ENCODE peak calls at places on chromosomes 7 and 10, in seven cellular contexts. One of them, this sample, is unnamed.
A peak's percentile ranks its signal among the peaks of the same experiment; 100 is the strongest.

GRCh38 chr7:100157334-100158228 is 942 bp downstream of the TRAPPC14 start:
- DNase-seq in colonic mucosa: no peak
- DNase-seq in Caco-2: peak; percentile 82
- DNase-seq in body of pancreas: peak; percentile 45
- DNase-seq in GM23338: peak; percentile 37
- DNase-seq in endothelial cell of umbilical vein: peak; percentile 36
- DNase-seq in transverse colon: peak; percentile 58
- DNase-seq in this sample: peak; percentile 85

GRCh38 chr7:96330193-96330592 is 8.3 kb upstream of the SLC25A13 start:
- DNase-seq in body of pancreas: no peak
- DNase-seq in GM23338: no peak
- DNase-seq in endothelial cell of umbilical vein: peak; percentile 23
- DNase-seq in Caco-2: no peak
- DNase-seq in colonic mucosa: no peak
- DNase-seq in transverse colon: no peak
- DNase-seq in this sample: no peak

GRCh38 chr7:92815412-92815811 is 21.0 kb downstream of the CDK6 start:
- DNase-seq in GM23338: no peak
- DNase-seq in endothelial cell of umbilical vein: no peak
- DNase-seq in body of pancreas: no peak
- DNase-seq in colonic mucosa: no peak
- DNase-seq in Caco-2: no peak
- DNase-seq in transverse colon: no peak
- DNase-seq in this sample: no peak

GRCh38 chr7:82906502-82906901 is 256.2 kb downstream of the PCLO start:
- DNase-seq in endothelial cell of umbilical vein: no peak
- DNase-seq in transverse colon: no peak
- DNase-seq in GM23338: no peak
- DNase-seq in body of pancreas: no peak
- DNase-seq in colonic mucosa: no peak
- DNase-seq in Caco-2: no peak
- DNase-seq in this sample: no peak

GRCh38 chr7:43905954-43906326 is 456 bp downstream of the URGCP start:
- DNase-seq in body of pancreas: peak; percentile 32
- DNase-seq in colonic mucosa: peak; percentile 38
- DNase-seq in endothelial cell of umbilical vein: peak; percentile 48
- DNase-seq in Caco-2: peak; percentile 43
- DNase-seq in transverse colon: peak; percentile 27
- DNase-seq in GM23338: peak; percentile 77
- DNase-seq in this sample: peak; percentile 83

GRCh38 chr7:128387663-128388485 is 21.9 kb downstream of the IMPDH1 start:
- DNase-seq in endothelial cell of umbilical vein: peak; percentile 71
- DNase-seq in colonic mucosa: peak; percentile 73
- DNase-seq in Caco-2: peak; percentile 82
- DNase-seq in transverse colon: peak; percentile 75
- DNase-seq in GM23338: peak; percentile 97
- DNase-seq in body of pancreas: peak; percentile 77
- DNase-seq in this sample: peak; percentile 89

GRCh38 chr10:28240400-28240799 is 62.5 kb downstream of the MPP7 start:
- DNase-seq in GM23338: no peak
- DNase-seq in endothelial cell of umbilical vein: no peak
- DNase-seq in transverse colon: no peak
- DNase-seq in colonic mucosa: no peak
- DNase-seq in body of pancreas: no peak
- DNase-seq in Caco-2: no peak
- DNase-seq in this sample: no peak

GRCh38 chr10:118483496-118483895 is 112.0 kb downstream of the PRLHR start:
- DNase-seq in body of pancreas: no peak
- DNase-seq in Caco-2: no peak
- DNase-seq in endothelial cell of umbilical vein: no peak
- DNase-seq in transverse colon: no peak
- DNase-seq in GM23338: peak; percentile 19
- DNase-seq in colonic mucosa: no peak
- DNase-seq in this sample: no peak

GRCh38 chr10:35563266-35563891 is 41.8 kb upstream of the GJD4 start:
- DNase-seq in Caco-2: peak; percentile 65
- DNase-seq in body of pancreas: peak; percentile 59
- DNase-seq in endothelial cell of umbilical vein: peak; percentile 78
- DNase-seq in transverse colon: peak; percentile 60
- DNase-seq in colonic mucosa: peak; percentile 45
- DNase-seq in GM23338: peak; percentile 82
- DNase-seq in this sample: peak; percentile 83

GRCh38 chr7:16086743-16087142 is 334.6 kb downstream of the CRPPA start:
- DNase-seq in transverse colon: no peak
- DNase-seq in GM23338: no peak
- DNase-seq in body of pancreas: no peak
- DNase-seq in endothelial cell of umbilical vein: peak; percentile 23
- DNase-seq in Caco-2: no peak
- DNase-seq in colonic mucosa: no peak
- DNase-seq in this sample: no peak

GRCh38 chr7:16083931-16084330 is 337.4 kb downstream of the CRPPA start:
- DNase-seq in body of pancreas: no peak
- DNase-seq in colonic mucosa: no peak
- DNase-seq in GM23338: peak; percentile 14
- DNase-seq in Caco-2: no peak
- DNase-seq in transverse colon: no peak
- DNase-seq in endothelial cell of umbilical vein: peak; percentile 85
- DNase-seq in this sample: no peak

GRCh38 chr7:16089191-16089590 is 332.1 kb downstream of the CRPPA start:
- DNase-seq in GM23338: no peak
- DNase-seq in body of pancreas: no peak
- DNase-seq in transverse colon: no peak
- DNase-seq in Caco-2: no peak
- DNase-seq in colonic mucosa: no peak
- DNase-seq in endothelial cell of umbilical vein: no peak
- DNase-seq in this sample: no peak

GRCh38 chr7:16084370-16084769 is 337.0 kb downstream of the CRPPA start:
- DNase-seq in body of pancreas: no peak
- DNase-seq in transverse colon: no peak
- DNase-seq in GM23338: no peak
- DNase-seq in endothelial cell of umbilical vein: peak; percentile 79
- DNase-seq in colonic mucosa: no peak
- DNase-seq in Caco-2: no peak
- DNase-seq in this sample: no peak

DNA sequence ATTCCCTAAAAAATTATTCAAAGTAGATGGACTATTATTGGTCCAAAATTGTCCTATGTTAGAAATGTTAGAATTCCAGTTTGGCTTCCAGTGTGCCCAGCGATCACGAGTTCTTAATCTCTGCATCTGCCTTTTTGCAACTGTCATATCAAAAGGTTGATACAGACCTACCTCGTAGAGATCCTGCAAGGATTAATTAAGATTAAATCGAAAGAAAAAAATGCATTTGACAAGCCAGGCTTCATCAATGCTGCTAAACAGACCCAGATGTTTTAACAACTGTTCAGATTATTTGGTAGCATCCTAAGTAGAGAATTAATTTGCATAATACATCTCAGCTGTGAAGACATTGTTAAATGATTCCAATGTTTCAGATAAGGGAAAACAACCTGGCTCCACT is 336.5 kb downstream of the CRPPA start:
- DNase-seq in body of pancreas: no peak
- DNase-seq in transverse colon: no peak
- DNase-seq in endothelial cell of umbilical vein: no peak
- DNase-seq in GM23338: no peak
- DNase-seq in colonic mucosa: no peak
- DNase-seq in Caco-2: no peak
- DNase-seq in this sample: no peak
- H3K4me1 ChIP-seq in body of pancreas: no peaks in the 10 kb centered on the region
- H3K4me1 ChIP-seq in transverse colon: peaks cover 4% of the 10 kb centered on the region
- H3K4me1 ChIP-seq in endothelial cell of umbilical vein: peaks cover 42% of the 10 kb centered on the region
- H3K4me1 ChIP-seq in GM23338: no peaks in the 10 kb centered on the region
- H3K4me1 ChIP-seq in colonic mucosa: no peaks in the 10 kb centered on the region
- H3K4me1 ChIP-seq in Caco-2: peaks cover 23% of the 10 kb centered on the region
- H3K4me1 ChIP-seq in this sample: no peaks in the 10 kb centered on the region

DNA sequence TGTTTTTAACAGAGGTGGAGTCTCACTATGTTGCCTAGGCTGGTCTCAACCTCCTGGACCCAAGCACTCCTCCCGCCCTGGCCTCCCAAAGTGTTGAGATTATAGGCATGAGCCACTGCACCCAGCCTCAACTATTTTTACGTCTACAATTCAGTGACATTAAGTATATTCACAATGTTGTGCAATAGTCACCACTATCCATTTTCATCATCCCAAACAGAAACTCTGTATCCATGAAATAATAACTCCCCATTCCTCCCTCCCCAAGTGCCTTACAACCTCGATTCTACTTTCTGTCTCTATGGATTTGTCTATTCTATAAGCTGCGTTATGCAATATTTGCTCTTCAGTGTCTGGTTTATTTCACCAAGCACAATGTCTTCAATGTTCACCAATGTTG is 20.3 kb upstream of the ZNRF2 start:
- DNase-seq in transverse colon: no peak
- DNase-seq in Caco-2: no peak
- DNase-seq in body of pancreas: no peak
- DNase-seq in colonic mucosa: no peak
- DNase-seq in GM23338: no peak
- DNase-seq in endothelial cell of umbilical vein: no peak
- DNase-seq in this sample: no peak
- H3K4me1 ChIP-seq in transverse colon: no peaks in the 10 kb centered on the region
- H3K4me1 ChIP-seq in Caco-2: peaks cover 13% of the 10 kb centered on the region
- H3K4me1 ChIP-seq in body of pancreas: peaks cover 8% of the 10 kb centered on the region
- H3K4me1 ChIP-seq in colonic mucosa: no peaks in the 10 kb centered on the region
- H3K4me1 ChIP-seq in GM23338: no peaks in the 10 kb centered on the region
- H3K4me1 ChIP-seq in endothelial cell of umbilical vein: no peaks in the 10 kb centered on the region
- H3K4me1 ChIP-seq in this sample: no peaks in the 10 kb centered on the region

GRCh38 chr10:1102392-1102791 is 46.2 kb downstream of the WDR37 start:
- DNase-seq in endothelial cell of umbilical vein: no peak
- DNase-seq in colonic mucosa: no peak
- DNase-seq in Caco-2: peak; percentile 18
- DNase-seq in transverse colon: no peak
- DNase-seq in body of pancreas: no peak
- DNase-seq in GM23338: no peak
- DNase-seq in this sample: no peak
- H3K4me1 ChIP-seq in endothelial cell of umbilical vein: no peaks in the 10 kb centered on the region
- H3K4me1 ChIP-seq in colonic mucosa: no peaks in the 10 kb centered on the region
- H3K4me1 ChIP-seq in Caco-2: no peaks in the 10 kb centered on the region
- H3K4me1 ChIP-seq in transverse colon: no peaks in the 10 kb centered on the region
- H3K4me1 ChIP-seq in body of pancreas: no peaks in the 10 kb centered on the region
- H3K4me1 ChIP-seq in GM23338: no peaks in the 10 kb centered on the region
- H3K4me1 ChIP-seq in this sample: no peaks in the 10 kb centered on the region

GRCh38 chr10:124728071-124728829 is 15.9 kb downstream of the FAM53B start:
- DNase-seq in colonic mucosa: no peak
- DNase-seq in body of pancreas: no peak
- DNase-seq in Caco-2: no peak
- DNase-seq in transverse colon: peak; percentile 39
- DNase-seq in GM23338: no peak
- DNase-seq in endothelial cell of umbilical vein: peak; percentile 67
- DNase-seq in this sample: peak; percentile 79

GRCh38 chr10:124725171-124725631 is 19.0 kb downstream of the FAM53B start:
- DNase-seq in GM23338: no peak
- DNase-seq in endothelial cell of umbilical vein: no peak
- DNase-seq in Caco-2: no peak
- DNase-seq in body of pancreas: no peak
- DNase-seq in colonic mucosa: no peak
- DNase-seq in transverse colon: no peak
- DNase-seq in this sample: no peak

GRCh38 chr10:124728830-124729661 is 15.1 kb downstream of the FAM53B start:
- DNase-seq in GM23338: no peak
- DNase-seq in body of pancreas: no peak
- DNase-seq in Caco-2: no peak
- DNase-seq in transverse colon: peak; percentile 13
- DNase-seq in endothelial cell of umbilical vein: peak; percentile 32
- DNase-seq in colonic mucosa: no peak
- DNase-seq in this sample: peak; percentile 64

GRCh38 chr10:124725791-124726190 is 18.4 kb downstream of the FAM53B start:
- DNase-seq in endothelial cell of umbilical vein: no peak
- DNase-seq in body of pancreas: no peak
- DNase-seq in GM23338: no peak
- DNase-seq in transverse colon: no peak
- DNase-seq in Caco-2: no peak
- DNase-seq in colonic mucosa: no peak
- DNase-seq in this sample: peak; percentile 42

GRCh38 chr10:124727389-124727960 is 16.7 kb downstream of the FAM53B start:
- DNase-seq in GM23338: no peak
- DNase-seq in colonic mucosa: peak; percentile 74
- DNase-seq in body of pancreas: no peak
- DNase-seq in transverse colon: peak; percentile 49
- DNase-seq in endothelial cell of umbilical vein: no peak
- DNase-seq in Caco-2: no peak
- DNase-seq in this sample: peak; percentile 65
- H3K4me1 ChIP-seq in GM23338: peaks cover 5% of the 10 kb centered on the region
- H3K4me1 ChIP-seq in colonic mucosa: peaks cover 49% of the 10 kb centered on the region
- H3K4me1 ChIP-seq in body of pancreas: peaks cover 41% of the 10 kb centered on the region
- H3K4me1 ChIP-seq in transverse colon: peaks cover 66% of the 10 kb centered on the region
- H3K4me1 ChIP-seq in endothelial cell of umbilical vein: peaks cover 8% of the 10 kb centered on the region
- H3K4me1 ChIP-seq in Caco-2: no peaks in the 10 kb centered on the region
- H3K4me1 ChIP-seq in this sample: peaks cover 100% of the 10 kb centered on the region

GRCh38 chr10:130138479-130138866 is 2.3 kb downstream of the GLRX3 start:
- DNase-seq in Caco-2: peak; percentile 57
- DNase-seq in GM23338: no peak
- DNase-seq in body of pancreas: no peak
- DNase-seq in endothelial cell of umbilical vein: peak; percentile 53
- DNase-seq in colonic mucosa: no peak
- DNase-seq in transverse colon: no peak
- DNase-seq in this sample: no peak
- H3K4me1 ChIP-seq in Caco-2: peaks cover 10% of the 10 kb centered on the region
- H3K4me1 ChIP-seq in GM23338: peaks cover 19% of the 10 kb centered on the region
- H3K4me1 ChIP-seq in body of pancreas: peaks cover 58% of the 10 kb centered on the region
- H3K4me1 ChIP-seq in endothelial cell of umbilical vein: peaks cover 19% of the 10 kb centered on the region
- H3K4me1 ChIP-seq in colonic mucosa: peaks cover 3% of the 10 kb centered on the region
- H3K4me1 ChIP-seq in transverse colon: peaks cover 27% of the 10 kb centered on the region
- H3K4me1 ChIP-seq in this sample: peaks cover 26% of the 10 kb centered on the region

GRCh38 chr10:7808686-7809267 is 9.5 kb upstream of the TAF3 start:
- DNase-seq in body of pancreas: no peak
- DNase-seq in Caco-2: no peak
- DNase-seq in endothelial cell of umbilical vein: no peak
- DNase-seq in transverse colon: no peak
- DNase-seq in colonic mucosa: no peak
- DNase-seq in GM23338: no peak
- DNase-seq in this sample: no peak
- H3K4me1 ChIP-seq in body of pancreas: peaks cover 9% of the 10 kb centered on the region
- H3K4me1 ChIP-seq in Caco-2: no peaks in the 10 kb centered on the region
- H3K4me1 ChIP-seq in endothelial cell of umbilical vein: no peaks in the 10 kb centered on the region
- H3K4me1 ChIP-seq in transverse colon: peaks cover 6% of the 10 kb centered on the region
- H3K4me1 ChIP-seq in colonic mucosa: no peaks in the 10 kb centered on the region
- H3K4me1 ChIP-seq in GM23338: peaks cover 5% of the 10 kb centered on the region
- H3K4me1 ChIP-seq in this sample: no peaks in the 10 kb centered on the region

GRCh38 chr10:62052276-62052675 is 150.8 kb downstream of the ARID5B start:
- DNase-seq in Caco-2: no peak
- DNase-seq in body of pancreas: no peak
- DNase-seq in transverse colon: no peak
- DNase-seq in endothelial cell of umbilical vein: no peak
- DNase-seq in colonic mucosa: no peak
- DNase-seq in GM23338: no peak
- DNase-seq in this sample: no peak
- H3K4me1 ChIP-seq in Caco-2: peaks cover 63% of the 10 kb centered on the region
- H3K4me1 ChIP-seq in body of pancreas: peaks cover 22% of the 10 kb centered on the region
- H3K4me1 ChIP-seq in transverse colon: peaks cover 48% of the 10 kb centered on the region
- H3K4me1 ChIP-seq in endothelial cell of umbilical vein: peaks cover 33% of the 10 kb centered on the region
- H3K4me1 ChIP-seq in colonic mucosa: peaks cover 4% of the 10 kb centered on the region
- H3K4me1 ChIP-seq in GM23338: peaks cover 45% of the 10 kb centered on the region
- H3K4me1 ChIP-seq in this sample: peaks cover 99% of the 10 kb centered on the region

This sample was measured in spleen.